ENCODE peak calls at places on chromosome 18, in nine cellular contexts. One of them, this sample, is unnamed.

GRCh38 chr18:75351409-75351808 is 76.1 kb downstream of the SMIM21 start:
- DNase-seq in activated T-cell treated with anti-CD3 and anti-CD28 coated beads for 1 hour: no peak
- DNase-seq in NCI-H146: no peak
- DNase-seq in activated CD4-positive, CD25-positive, alpha-beta regulatory T cell: no peak
- DNase-seq in EH: no peak
- DNase-seq in SK-MEL-5: no peak
- DNase-seq in BJ: no peak
- DNase-seq in effector CD4-positive, alpha-beta T cell: no peak
- DNase-seq in stimulated activated CD4-positive, alpha-beta T cell treated with anti-CD3 and anti-CD28 coated beads, Interleukin-2, amount 100 ng/mL, for 48 hours: no peak
- DNase-seq in this sample: no peak

GRCh38 chr18:48031641-48032040 is 101.2 kb upstream of the SMAD2 start:
- DNase-seq in SK-MEL-5: no peak
- DNase-seq in effector CD4-positive, alpha-beta T cell: no peak
- DNase-seq in activated T-cell treated with anti-CD3 and anti-CD28 coated beads for 1 hour: no peak
- DNase-seq in NCI-H146: no peak
- DNase-seq in stimulated activated CD4-positive, alpha-beta T cell treated with anti-CD3 and anti-CD28 coated beads, Interleukin-2, amount 100 ng/mL, for 48 hours: no peak
- DNase-seq in activated CD4-positive, CD25-positive, alpha-beta regulatory T cell: no peak
- DNase-seq in BJ: no peak
- DNase-seq in EH: no peak
- DNase-seq in this sample: no peak

GRCh38 chr18:25651553-25651952 is 299.6 kb upstream of the ZNF521 start:
- DNase-seq in activated CD4-positive, CD25-positive, alpha-beta regulatory T cell: no peak
- DNase-seq in effector CD4-positive, alpha-beta T cell: no peak
- DNase-seq in NCI-H146: no peak
- DNase-seq in BJ: no peak
- DNase-seq in stimulated activated CD4-positive, alpha-beta T cell treated with anti-CD3 and anti-CD28 coated beads, Interleukin-2, amount 100 ng/mL, for 48 hours: no peak
- DNase-seq in SK-MEL-5: no peak
- DNase-seq in activated T-cell treated with anti-CD3 and anti-CD28 coated beads for 1 hour: no peak
- DNase-seq in EH: peak
- DNase-seq in this sample: no peak

GRCh38 chr18:23964282-23965238 is 50.0 kb upstream of the TTC39C start:
- DNase-seq in activated T-cell treated with anti-CD3 and anti-CD28 coated beads for 1 hour: peak
- DNase-seq in SK-MEL-5: no peak
- DNase-seq in NCI-H146: peak
- DNase-seq in EH: no peak
- DNase-seq in effector CD4-positive, alpha-beta T cell: peak
- DNase-seq in stimulated activated CD4-positive, alpha-beta T cell treated with anti-CD3 and anti-CD28 coated beads, Interleukin-2, amount 100 ng/mL, for 48 hours: peak
- DNase-seq in BJ: no peak
- DNase-seq in activated CD4-positive, CD25-positive, alpha-beta regulatory T cell: peak
- DNase-seq in this sample: peak

GRCh38 chr18:28974504-28974903 is 797.6 kb upstream of the CDH2 start:
- DNase-seq in stimulated activated CD4-positive, alpha-beta T cell treated with anti-CD3 and anti-CD28 coated beads, Interleukin-2, amount 100 ng/mL, for 48 hours: no peak
- DNase-seq in activated CD4-positive, CD25-positive, alpha-beta regulatory T cell: no peak
- DNase-seq in EH: peak
- DNase-seq in activated T-cell treated with anti-CD3 and anti-CD28 coated beads for 1 hour: no peak
- DNase-seq in BJ: no peak
- DNase-seq in effector CD4-positive, alpha-beta T cell: no peak
- DNase-seq in SK-MEL-5: no peak
- DNase-seq in NCI-H146: no peak
- DNase-seq in this sample: no peak

GRCh38 chr18:57150828-57151227 is 3.9 kb downstream of the BOD1L2 start:
- DNase-seq in BJ: no peak
- DNase-seq in EH: no peak
- DNase-seq in NCI-H146: peak
- DNase-seq in effector CD4-positive, alpha-beta T cell: no peak
- DNase-seq in activated CD4-positive, CD25-positive, alpha-beta regulatory T cell: no peak
- DNase-seq in SK-MEL-5: peak
- DNase-seq in activated T-cell treated with anti-CD3 and anti-CD28 coated beads for 1 hour: no peak
- DNase-seq in stimulated activated CD4-positive, alpha-beta T cell treated with anti-CD3 and anti-CD28 coated beads, Interleukin-2, amount 100 ng/mL, for 48 hours: no peak
- DNase-seq in this sample: no peak

GRCh38 chr18:77106331-77106730 is 26.3 kb downstream of the MBP start:
- DNase-seq in activated CD4-positive, CD25-positive, alpha-beta regulatory T cell: peak
- DNase-seq in NCI-H146: no peak
- DNase-seq in stimulated activated CD4-positive, alpha-beta T cell treated with anti-CD3 and anti-CD28 coated beads, Interleukin-2, amount 100 ng/mL, for 48 hours: no peak
- DNase-seq in SK-MEL-5: no peak
- DNase-seq in activated T-cell treated with anti-CD3 and anti-CD28 coated beads for 1 hour: peak
- DNase-seq in BJ: no peak
- DNase-seq in EH: no peak
- DNase-seq in effector CD4-positive, alpha-beta T cell: peak
- DNase-seq in this sample: no peak

GRCh38 chr18:58670561-58671121 is 624 bp upstream of the MALT1 start:
- DNase-seq in EH: no peak
- DNase-seq in stimulated activated CD4-positive, alpha-beta T cell treated with anti-CD3 and anti-CD28 coated beads, Interleukin-2, amount 100 ng/mL, for 48 hours: no peak
- DNase-seq in effector CD4-positive, alpha-beta T cell: no peak
- DNase-seq in NCI-H146: peak
- DNase-seq in SK-MEL-5: no peak
- DNase-seq in activated CD4-positive, CD25-positive, alpha-beta regulatory T cell: no peak
- DNase-seq in activated T-cell treated with anti-CD3 and anti-CD28 coated beads for 1 hour: no peak
- DNase-seq in BJ: no peak
- DNase-seq in this sample: no peak

GRCh38 chr18:11163668-11164067 is 14.3 kb upstream of the PIEZO2 start:
- DNase-seq in NCI-H146: no peak
- DNase-seq in activated T-cell treated with anti-CD3 and anti-CD28 coated beads for 1 hour: no peak
- DNase-seq in EH: no peak
- DNase-seq in stimulated activated CD4-positive, alpha-beta T cell treated with anti-CD3 and anti-CD28 coated beads, Interleukin-2, amount 100 ng/mL, for 48 hours: no peak
- DNase-seq in activated CD4-positive, CD25-positive, alpha-beta regulatory T cell: no peak
- DNase-seq in effector CD4-positive, alpha-beta T cell: no peak
- DNase-seq in SK-MEL-5: no peak
- DNase-seq in BJ: no peak
- DNase-seq in this sample: no peak

GRCh38 chr18:69845588-69846506 is 101.8 kb downstream of the CD226 start:
- DNase-seq in effector CD4-positive, alpha-beta T cell: no peak
- DNase-seq in EH: peak
- DNase-seq in BJ: no peak
- DNase-seq in activated T-cell treated with anti-CD3 and anti-CD28 coated beads for 1 hour: no peak
- DNase-seq in activated CD4-positive, CD25-positive, alpha-beta regulatory T cell: no peak
- DNase-seq in NCI-H146: peak
- DNase-seq in stimulated activated CD4-positive, alpha-beta T cell treated with anti-CD3 and anti-CD28 coated beads, Interleukin-2, amount 100 ng/mL, for 48 hours: no peak
- DNase-seq in SK-MEL-5: peak
- DNase-seq in this sample: peak